ENCODE peak calls at places on chromosome 15, in eight cellular contexts. One of them, this sample, is unnamed.

GRCh38 chr15:24985224-24985623 is 30.4 kb downstream of the SNRPN start:
- DNase-seq in foreskin keratinocyte: peak
- DNase-seq in transverse colon: no peak
- DNase-seq in dermis microvascular lymphatic vessel endothelial cell: no peak
- DNase-seq in stimulated activated CD8-positive, alpha-beta memory T cell treated with anti-CD3 and anti-CD28 coated beads, Interleukin-2, amount 100 ng/mL, for 1 hour: no peak
- DNase-seq in stimulated activated CD4-positive, alpha-beta T cell treated with anti-CD3 and anti-CD28 coated beads, Interleukin-2, amount 100 ng/mL, for 48 hours: no peak
- DNase-seq in ELR: no peak
- DNase-seq in stomach: no peak
- DNase-seq in this sample: no peak

GRCh38 chr15:25545017-25545416 is 106.2 kb upstream of the UBE3A start:
- DNase-seq in foreskin keratinocyte: peak
- DNase-seq in transverse colon: no peak
- DNase-seq in dermis microvascular lymphatic vessel endothelial cell: no peak
- DNase-seq in stimulated activated CD8-positive, alpha-beta memory T cell treated with anti-CD3 and anti-CD28 coated beads, Interleukin-2, amount 100 ng/mL, for 1 hour: no peak
- DNase-seq in stimulated activated CD4-positive, alpha-beta T cell treated with anti-CD3 and anti-CD28 coated beads, Interleukin-2, amount 100 ng/mL, for 48 hours: no peak
- DNase-seq in ELR: no peak
- DNase-seq in stomach: no peak
- DNase-seq in this sample: no peak

GRCh38 chr15:58374147-58374546 is 57.6 kb upstream of the LIPC start:
- DNase-seq in foreskin keratinocyte: no peak
- DNase-seq in transverse colon: no peak
- DNase-seq in dermis microvascular lymphatic vessel endothelial cell: no peak
- DNase-seq in stimulated activated CD8-positive, alpha-beta memory T cell treated with anti-CD3 and anti-CD28 coated beads, Interleukin-2, amount 100 ng/mL, for 1 hour: no peak
- DNase-seq in stimulated activated CD4-positive, alpha-beta T cell treated with anti-CD3 and anti-CD28 coated beads, Interleukin-2, amount 100 ng/mL, for 48 hours: no peak
- DNase-seq in ELR: no peak
- DNase-seq in stomach: no peak
- DNase-seq in this sample: no peak

GRCh38 chr15:85289677-85290365 is 90.6 kb upstream of the AKAP13 start:
- DNase-seq in foreskin keratinocyte: peak
- DNase-seq in transverse colon: peak
- DNase-seq in dermis microvascular lymphatic vessel endothelial cell: peak
- DNase-seq in stimulated activated CD8-positive, alpha-beta memory T cell treated with anti-CD3 and anti-CD28 coated beads, Interleukin-2, amount 100 ng/mL, for 1 hour: no peak
- DNase-seq in stimulated activated CD4-positive, alpha-beta T cell treated with anti-CD3 and anti-CD28 coated beads, Interleukin-2, amount 100 ng/mL, for 48 hours: no peak
- DNase-seq in ELR: peak
- DNase-seq in stomach: peak
- DNase-seq in this sample: peak

GRCh38 chr15:85494035-85494793 is 113.8 kb downstream of the AKAP13 start:
- DNase-seq in foreskin keratinocyte: peak
- DNase-seq in transverse colon: no peak
- DNase-seq in dermis microvascular lymphatic vessel endothelial cell: peak
- DNase-seq in stimulated activated CD8-positive, alpha-beta memory T cell treated with anti-CD3 and anti-CD28 coated beads, Interleukin-2, amount 100 ng/mL, for 1 hour: no peak
- DNase-seq in stimulated activated CD4-positive, alpha-beta T cell treated with anti-CD3 and anti-CD28 coated beads, Interleukin-2, amount 100 ng/mL, for 48 hours: no peak
- DNase-seq in ELR: peak
- DNase-seq in stomach: no peak
- DNase-seq in this sample: peak

GRCh38 chr15:81113861-81114261 is 20.2 kb upstream of the CFAP161 start:
- DNase-seq in foreskin keratinocyte: no peak
- DNase-seq in transverse colon: no peak
- DNase-seq in dermis microvascular lymphatic vessel endothelial cell: no peak
- DNase-seq in stimulated activated CD8-positive, alpha-beta memory T cell treated with anti-CD3 and anti-CD28 coated beads, Interleukin-2, amount 100 ng/mL, for 1 hour: no peak
- DNase-seq in stimulated activated CD4-positive, alpha-beta T cell treated with anti-CD3 and anti-CD28 coated beads, Interleukin-2, amount 100 ng/mL, for 48 hours: no peak
- DNase-seq in ELR: peak
- DNase-seq in stomach: no peak
- DNase-seq in this sample: no peak

GRCh38 chr15:28977377-28978010 is 91.7 kb downstream of the APBA2 start:
- DNase-seq in foreskin keratinocyte: peak
- DNase-seq in transverse colon: no peak
- DNase-seq in dermis microvascular lymphatic vessel endothelial cell: peak
- DNase-seq in stimulated activated CD8-positive, alpha-beta memory T cell treated with anti-CD3 and anti-CD28 coated beads, Interleukin-2, amount 100 ng/mL, for 1 hour: no peak
- DNase-seq in stimulated activated CD4-positive, alpha-beta T cell treated with anti-CD3 and anti-CD28 coated beads, Interleukin-2, amount 100 ng/mL, for 48 hours: no peak
- DNase-seq in ELR: peak
- DNase-seq in stomach: no peak
- DNase-seq in this sample: peak

GRCh38 chr15:81024265-81024875 is 23.6 kb downstream of the TLNRD1 start:
- DNase-seq in foreskin keratinocyte: no peak
- DNase-seq in transverse colon: no peak
- DNase-seq in dermis microvascular lymphatic vessel endothelial cell: peak
- DNase-seq in stimulated activated CD8-positive, alpha-beta memory T cell treated with anti-CD3 and anti-CD28 coated beads, Interleukin-2, amount 100 ng/mL, for 1 hour: no peak
- DNase-seq in stimulated activated CD4-positive, alpha-beta T cell treated with anti-CD3 and anti-CD28 coated beads, Interleukin-2, amount 100 ng/mL, for 48 hours: no peak
- DNase-seq in ELR: no peak
- DNase-seq in stomach: no peak
- DNase-seq in this sample: peak

GRCh38 chr15:65081758-65082157 is 5.2 kb downstream of the KBTBD13 start:
- DNase-seq in foreskin keratinocyte: no peak
- DNase-seq in transverse colon: no peak
- DNase-seq in dermis microvascular lymphatic vessel endothelial cell: no peak
- DNase-seq in stimulated activated CD8-positive, alpha-beta memory T cell treated with anti-CD3 and anti-CD28 coated beads, Interleukin-2, amount 100 ng/mL, for 1 hour: no peak
- DNase-seq in stimulated activated CD4-positive, alpha-beta T cell treated with anti-CD3 and anti-CD28 coated beads, Interleukin-2, amount 100 ng/mL, for 48 hours: peak
- DNase-seq in ELR: peak
- DNase-seq in stomach: no peak
- DNase-seq in this sample: no peak

GRCh38 chr15:99454107-99454809 is 111.5 kb upstream of the MEF2A start:
- DNase-seq in foreskin keratinocyte: no peak
- DNase-seq in transverse colon: no peak
- DNase-seq in dermis microvascular lymphatic vessel endothelial cell: no peak
- DNase-seq in stimulated activated CD8-positive, alpha-beta memory T cell treated with anti-CD3 and anti-CD28 coated beads, Interleukin-2, amount 100 ng/mL, for 1 hour: no peak
- DNase-seq in stimulated activated CD4-positive, alpha-beta T cell treated with anti-CD3 and anti-CD28 coated beads, Interleukin-2, amount 100 ng/mL, for 48 hours: no peak
- DNase-seq in ELR: no peak
- DNase-seq in stomach: peak
- DNase-seq in this sample: peak

GRCh38 chr15:67259806-67260205 is 5.2 kb downstream of the IQCH start:
- DNase-seq in foreskin keratinocyte: no peak
- DNase-seq in transverse colon: no peak
- DNase-seq in dermis microvascular lymphatic vessel endothelial cell: no peak
- DNase-seq in stimulated activated CD8-positive, alpha-beta memory T cell treated with anti-CD3 and anti-CD28 coated beads, Interleukin-2, amount 100 ng/mL, for 1 hour: no peak
- DNase-seq in stimulated activated CD4-positive, alpha-beta T cell treated with anti-CD3 and anti-CD28 coated beads, Interleukin-2, amount 100 ng/mL, for 48 hours: no peak
- DNase-seq in ELR: no peak
- DNase-seq in stomach: no peak
- DNase-seq in this sample: no peak

GRCh38 chr15:76553564-76553963 is 217.0 kb downstream of the ISL2 start:
- DNase-seq in foreskin keratinocyte: no peak
- DNase-seq in transverse colon: no peak
- DNase-seq in dermis microvascular lymphatic vessel endothelial cell: no peak
- DNase-seq in stimulated activated CD8-positive, alpha-beta memory T cell treated with anti-CD3 and anti-CD28 coated beads, Interleukin-2, amount 100 ng/mL, for 1 hour: no peak
- DNase-seq in stimulated activated CD4-positive, alpha-beta T cell treated with anti-CD3 and anti-CD28 coated beads, Interleukin-2, amount 100 ng/mL, for 48 hours: no peak
- DNase-seq in ELR: no peak
- DNase-seq in stomach: no peak
- DNase-seq in this sample: no peak

GRCh38 chr15:26017665-26018064 is 154.5 kb upstream of the ATP10A start:
- DNase-seq in foreskin keratinocyte: no peak
- DNase-seq in transverse colon: no peak
- DNase-seq in dermis microvascular lymphatic vessel endothelial cell: no peak
- DNase-seq in stimulated activated CD8-positive, alpha-beta memory T cell treated with anti-CD3 and anti-CD28 coated beads, Interleukin-2, amount 100 ng/mL, for 1 hour: no peak
- DNase-seq in stimulated activated CD4-positive, alpha-beta T cell treated with anti-CD3 and anti-CD28 coated beads, Interleukin-2, amount 100 ng/mL, for 48 hours: no peak
- DNase-seq in ELR: no peak
- DNase-seq in stomach: no peak
- DNase-seq in this sample: no peak